ENCODE peak calls at places on chromosomes 4 and X, in seven cellular contexts. H is NCI-H460; M is effector memory CD4-positive, alpha-beta T cell; A is suprapubic skin; I is GM06990; K is foreskin fibroblast; N is activated naive CD4-positive, alpha-beta T cell. O is an unnamed sample.

GRCh38 chrX:83934220-83934619 is 73.3 kb downstream of the CYLC1 start:
- DNase-seq in H (no peak), M (no peak), A (no peak), I (no peak), K (no peak), N (no peak), O (no peak)

GRCh38 chr4:150501019-150501727 is 80.8 kb upstream of the MAB21L2 start:
- DNase-seq in H (peak; percentile 17), M (no peak), A (no peak), I (no peak), K (peak; percentile 92), N (no peak), O (no peak)

GRCh38 chr4:187307131-187307530 is 583.5 kb upstream of the FAT1 start:
- DNase-seq in H (no peak), M (no peak), A (no peak), I (no peak), K (peak; percentile 13), N (no peak), O (no peak)

GRCh38 chrX:1435241-1435900 is 17.3 kb downstream of the ASMTL start:
- DNase-seq in H (no peak), M (no peak), A (peak; percentile 66), I (no peak), K (no peak), N (no peak), O (no peak)

GRCh38 chrX:101659601-101660063 is at the start of gene ARMCX2:
- DNase-seq in H (no peak), M (no peak), A (no peak), I (no peak), K (peak; percentile 75), N (peak; percentile 0), O (peak; percentile 63)

GRCh38 chr4:37732787-37733186 is 46.6 kb upstream of the RELL1 start:
- DNase-seq in H (no peak), M (no peak), A (no peak), I (no peak), K (no peak), N (no peak), O (peak; percentile 32)

GRCh38 chrX:122389005-122389404 is 795.1 kb upstream of the GRIA3 start:
- DNase-seq in H (no peak), M (no peak), A (no peak), I (no peak), K (no peak), N (no peak), O (no peak)

GRCh38 chrX:119467433-119467832 is 811 bp upstream of the SLC25A5 start:
- DNase-seq in H (no peak), M (no peak), A (no peak), I (no peak), K (no peak), N (no peak), O (no peak)

GRCh38 chrX:10549280-10549679 is 71.1 kb downstream of the MID1 start:
- DNase-seq in H (no peak), M (no peak), A (no peak), I (no peak), K (peak; percentile 70), N (no peak), O (no peak)

GRCh38 chr4:55351824-55352223 is 5.8 kb downstream of the SRD5A3 start:
- DNase-seq in H (no peak), M (no peak), A (no peak), I (no peak), K (peak; percentile 49), N (no peak), O (no peak)

GRCh38 chrX:147884958-147885357 is 26.8 kb upstream of the FMR1 start:
- DNase-seq in H (no peak), M (no peak), A (no peak), I (no peak), K (no peak), N (no peak), O (peak; percentile 43)

GRCh38 chrX:96889726-96890125 is 6.0 kb downstream of the RPA4 start:
- DNase-seq in H (no peak), M (no peak), A (no peak), I (no peak), K (no peak), N (no peak), O (no peak)

GRCh38 chrX:133654801-133655200 is 239.5 kb upstream of the GPC4 start:
- DNase-seq in H (no peak), M (no peak), A (no peak), I (no peak), K (peak; percentile 64), N (no peak), O (no peak)

GRCh38 chr4:131609039-131609438 is 1540.1 kb upstream of the PCDH10 start:
- DNase-seq in H (no peak), M (no peak), A (no peak), I (no peak), K (peak; percentile 10), N (no peak), O (no peak)

GRCh38 chrX:47502591-47503222 is 19.7 kb upstream of the ZNF41 start:
- DNase-seq in H (no peak), M (no peak), A (no peak), I (no peak), K (peak; percentile 76), N (no peak), O (no peak)

GRCh38 chr4:96170198-96170597 is 330.3 kb downstream of the PDHA2 start:
- DNase-seq in H (no peak), M (no peak), A (no peak), I (no peak), K (no peak), N (no peak), O (peak; percentile 1)

GRCh38 chrX:12973561-12974216 is 1.2 kb upstream of the TMSB4X start:
- DNase-seq in H (no peak), M (no peak), A (no peak), I (peak; percentile 69), K (no peak), N (peak; percentile 43), O (peak; percentile 77)

GRCh38 chrX:111254896-111255693 is 15.2 kb downstream of the CAPN6 start:
- DNase-seq in H (peak; percentile 2), M (no peak), A (no peak), I (no peak), K (no peak), N (no peak), O (no peak)

GRCh38 chr4:84319124-84319523 is 180.0 kb downstream of the NKX6-1 start:
- DNase-seq in H (peak; percentile 68), M (no peak), A (no peak), I (no peak), K (no peak), N (no peak), O (no peak)

O was measured in GM12865.